ENCODE peak calls at places on chromosomes 4 and X, in six cellular contexts. K is GM12878, M is HepG2, E is K562, P is H1, L is SK-N-SH. F is an unnamed sample.

GRCh38 chr4:143700420-143701352 is at the start of gene FREM3:
- DNase-seq in K (no peak), M (no peak), E (no peak), P (peak), L (peak), F (no peak)

GRCh38 chrX:17440836-17441235 is 65.8 kb downstream of the NHS start:
- DNase-seq in K (no peak), M (peak), E (no peak), P (no peak), L (no peak), F (no peak)

GRCh38 chr4:154602404-154603020 is 9.9 kb downstream of the FGG start:
- DNase-seq in K (no peak), M (no peak), E (no peak), P (no peak), L (no peak), F (no peak)

GRCh38 chr4:40173470-40173875 is 23.4 kb upstream of the RHOH start:
- DNase-seq in K (no peak), M (no peak), E (no peak), P (no peak), L (no peak), F (no peak)

GRCh38 chr4:33709247-33709646 is 2535.1 kb downstream of the ARAP2 start:
- DNase-seq in K (no peak), M (no peak), E (no peak), P (no peak), L (no peak), F (no peak)

GRCh38 chrX:78333521-78333920 is 6.1 kb upstream of the CYSLTR1 start:
- DNase-seq in K (no peak), M (no peak), E (no peak), P (no peak), L (no peak), F (no peak)

GRCh38 chr4:120286813-120287212 is 220.2 kb upstream of the MAD2L1 start:
- DNase-seq in K (no peak), M (no peak), E (no peak), P (no peak), L (no peak), F (no peak)

GRCh38 chr4:6071191-6071958 is 53.1 kb upstream of the C4orf50 start:
- DNase-seq in K (no peak), M (no peak), E (no peak), P (no peak), L (no peak), F (no peak)

GRCh38 chr4:176920694-176921093 is 128.0 kb upstream of the VEGFC start:
- DNase-seq in K (no peak), M (no peak), E (no peak), P (no peak), L (no peak), F (no peak)

GRCh38 chrX:129227376-129227775 is 295.9 kb downstream of the SMARCA1 start:
- DNase-seq in K (no peak), M (no peak), E (no peak), P (no peak), L (no peak), F (no peak)

GRCh38 chr4:162683659-162684370 is 482.9 kb downstream of the NAF1 start:
- DNase-seq in K (no peak), M (peak), E (no peak), P (no peak), L (no peak), F (no peak)

GRCh38 chrX:153587342-153587741 is 11.6 kb downstream of the CCNQ start:
- DNase-seq in K (no peak), M (no peak), E (no peak), P (no peak), L (no peak), F (no peak)

GRCh38 chrX:34656842-34657780 is at the start of gene TMEM47:
- DNase-seq in K (no peak), M (no peak), E (peak), P (peak), L (peak), F (no peak)

GRCh38 chr4:164012396-164013027 is 518.0 kb downstream of the TMA16 start:
- DNase-seq in K (no peak), M (peak), E (no peak), P (peak), L (peak), F (no peak)

GRCh38 chr4:71498002-71498401 is 159.2 kb downstream of the SLC4A4 start:
- DNase-seq in K (no peak), M (no peak), E (no peak), P (no peak), L (no peak), F (no peak)

GRCh38 chrX:45849261-45849660 is 648.6 kb upstream of the DIPK2B start:
- DNase-seq in K (no peak), M (peak), E (peak), P (no peak), L (peak), F (no peak)

GRCh38 chrX:154534526-154535322 is 11.9 kb downstream of the G6PD start:
- DNase-seq in K (peak), M (peak), E (peak), P (peak), L (peak), F (no peak)

GRCh38 chr4:35175894-35176293 is 1068.4 kb downstream of the ARAP2 start:
- DNase-seq in K (no peak), M (no peak), E (no peak), P (no peak), L (no peak), F (no peak)

GRCh38 chr4:64713256-64713840 is 304.1 kb upstream of the TECRL start:
- DNase-seq in K (no peak), M (peak), E (peak), P (no peak), L (peak), F (no peak)

GRCh38 chr4:112865443-112865842 is 184.0 kb upstream of the ANK2 start:
- DNase-seq in K (no peak), M (no peak), E (no peak), P (no peak), L (no peak), F (no peak)

GRCh38 chrX:47706575-47706974 is 47.6 kb upstream of the UXT start:
- DNase-seq in K (no peak), M (no peak), E (no peak), P (no peak), L (no peak), F (no peak)

GRCh38 chr4:173707658-173708415 is 177.8 kb upstream of the HAND2 start:
- DNase-seq in K (no peak), M (no peak), E (no peak), P (no peak), L (no peak), F (no peak)

GRCh38 chr4:72205831-72206230 is 174.0 kb downstream of the NPFFR2 start:
- DNase-seq in K (no peak), M (no peak), E (no peak), P (no peak), L (no peak), F (no peak)

DNA sequence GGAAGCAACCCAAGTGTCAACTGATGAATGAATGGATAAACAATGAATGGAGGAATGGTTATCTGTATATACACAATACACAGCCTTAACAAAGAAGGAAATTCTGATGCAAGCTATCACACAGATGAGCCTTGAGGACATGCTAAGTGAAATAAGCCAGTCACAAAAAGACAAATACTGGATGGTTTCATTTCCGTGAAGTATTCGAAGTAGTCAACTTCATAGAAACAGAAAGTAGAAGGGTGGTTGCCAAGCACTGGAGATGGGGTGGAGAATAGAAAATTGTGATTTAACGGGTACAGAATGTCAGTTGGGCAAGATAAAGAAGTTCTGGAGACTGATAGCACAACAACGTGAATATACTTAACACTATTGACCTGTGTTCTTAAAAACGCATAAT is 28.2 kb downstream of the CENPU start:
- DNase-seq in K (no peak), M (no peak), E (no peak), P (no peak), L (no peak), F (no peak)
- H3K27ac ChIP-seq in K (no peak), M (no peak), E (no peak), P (no peak), L (no peak), F (no peak)

DNA sequence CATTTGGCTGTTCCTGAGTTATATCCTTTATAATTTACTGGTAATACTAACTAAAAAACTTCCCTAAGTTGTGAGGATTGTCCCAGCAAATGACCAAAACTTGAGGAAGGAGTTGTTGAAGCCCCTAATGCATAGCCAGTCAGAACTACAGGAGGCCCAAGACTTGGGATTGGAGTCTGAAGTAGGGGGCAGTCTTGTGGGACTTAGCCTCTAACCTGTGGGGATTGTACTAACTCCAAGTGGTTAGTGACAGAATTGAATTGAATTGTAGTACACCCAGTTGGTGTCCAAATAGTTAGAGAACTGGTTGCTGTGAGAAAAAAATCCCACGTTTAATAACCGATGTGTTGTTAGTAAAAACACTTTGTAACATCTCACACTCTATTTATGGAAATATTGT is 1506.3 kb downstream of the ADGRL3 start:
- DNase-seq in K (no peak), M (no peak), E (no peak), P (no peak), L (no peak), F (no peak)
- TF ChIP-seq GABPA in K (no peak), M (no peak), E (no peak), P (no peak), L (no peak), F (no peak)

DNA sequence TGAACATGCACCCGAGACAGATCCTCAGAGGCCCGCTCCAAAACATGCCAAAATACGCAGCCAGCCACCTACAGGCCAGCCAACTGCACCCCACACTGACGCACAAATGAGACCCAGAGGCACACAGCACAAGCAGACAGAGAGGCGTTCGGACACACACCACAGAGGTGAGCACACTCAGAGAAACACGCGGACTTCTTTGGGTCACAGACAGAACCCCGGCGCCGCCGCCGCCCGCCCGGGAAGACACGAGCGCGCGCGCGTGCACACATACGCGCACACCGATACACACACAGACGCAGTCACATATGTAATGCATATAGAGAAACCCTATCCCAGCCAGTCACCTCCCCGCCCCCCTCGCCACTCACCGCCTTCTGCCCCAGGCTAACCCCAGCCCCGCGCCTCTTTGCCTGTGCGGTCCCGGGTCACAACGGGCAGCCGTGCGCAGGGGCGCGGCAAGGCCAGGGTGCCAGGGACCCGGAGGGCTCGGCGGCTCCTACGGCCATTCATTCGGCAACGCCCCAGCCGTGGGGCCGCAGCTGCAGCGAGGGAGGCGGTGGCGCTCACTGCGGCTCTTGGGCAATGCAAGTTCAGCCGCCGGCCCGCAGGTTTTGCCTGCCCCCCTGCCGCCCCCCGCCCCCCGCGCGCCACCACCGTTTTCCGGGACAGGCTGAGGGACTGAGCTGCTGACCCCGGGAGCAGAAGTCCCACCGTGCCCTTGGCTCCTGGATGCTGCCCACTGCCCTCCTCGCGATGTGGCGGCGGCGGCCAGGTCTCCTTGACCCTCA is 532 bp downstream of the SEPTIN6 start:
- DNase-seq in K (no peak), M (no peak), E (peak), P (no peak), L (peak), F (peak)
- TF ChIP-seq POLR2AphosphoS5 in K (no peak), M (no peak), E (no peak), P (no peak), L (no peak), F (peak)

GRCh38 chr4:70138751-70139150 is 15.3 kb upstream of the PRR27 start:
- DNase-seq in K (no peak), M (peak), E (no peak), P (no peak), L (no peak), F (no peak)
- H3K27ac ChIP-seq in K (no peak), M (no peak), E (no peak), P (no peak), L (no peak), F (no peak)

DNA sequence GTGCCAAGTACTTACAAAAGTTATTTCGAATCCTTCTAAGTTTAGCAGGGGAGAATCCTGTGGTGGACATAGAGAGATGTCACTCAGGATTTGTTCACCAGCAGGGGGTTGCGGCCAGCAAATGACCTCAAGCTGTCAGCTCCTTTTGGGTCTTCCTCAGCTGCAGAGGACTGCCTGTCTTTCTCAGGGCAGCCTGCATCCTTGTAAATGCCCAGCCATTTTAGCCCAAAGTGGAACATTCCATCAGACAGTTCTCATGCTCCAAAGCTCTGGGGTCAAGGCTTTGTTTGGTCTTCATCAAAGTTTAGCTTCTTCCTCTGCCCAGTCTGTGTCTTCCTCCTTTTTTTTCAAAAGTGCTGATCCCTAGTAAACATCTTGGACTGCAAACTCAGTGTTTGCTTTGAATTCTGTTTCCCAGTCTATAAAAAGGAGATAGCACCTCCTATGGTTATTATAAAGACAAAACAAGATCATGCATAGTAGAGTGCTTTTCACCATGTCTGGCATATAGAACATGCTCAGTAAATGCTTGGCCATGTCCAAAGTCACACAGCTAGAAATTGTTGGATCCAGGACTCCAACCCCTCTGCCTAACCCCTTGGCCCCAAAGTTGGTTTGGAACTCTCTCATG is 156.5 kb upstream of the GATB start:
- DNase-seq in K (no peak), M (no peak), E (no peak), P (no peak), L (no peak), F (no peak)
- TF ChIP-seq GABPA in K (no peak), M (no peak), E (no peak), P (no peak), L (no peak), F (no peak)

DNA sequence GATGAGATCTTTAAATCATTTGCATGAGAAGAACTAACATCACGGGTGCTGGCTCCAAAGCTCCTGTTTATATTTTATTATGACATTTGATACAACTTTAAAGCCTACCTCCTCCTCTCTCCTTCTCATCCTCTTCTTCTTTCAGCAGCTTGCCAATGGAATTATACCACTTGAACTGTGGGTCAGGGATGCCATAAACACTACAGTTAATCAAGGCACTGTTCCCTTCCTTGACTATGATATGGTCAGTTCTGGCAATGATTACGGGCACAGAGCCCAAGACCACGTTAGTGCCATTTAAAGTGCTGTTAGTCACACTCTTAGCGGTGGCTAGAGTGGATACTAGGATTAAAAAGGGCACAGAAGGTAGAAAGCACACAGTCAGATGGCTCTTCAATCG is 20.7 kb downstream of the MFAP3L start:
- DNase-seq in K (no peak), M (no peak), E (no peak), P (no peak), L (no peak), F (no peak)
- TF ChIP-seq POLR2AphosphoS5 in K (no peak), M (no peak), E (no peak), P (no peak), L (no peak), F (no peak)

GRCh38 chr4:8050180-8050554 is 108.4 kb downstream of the ABLIM2 start:
- DNase-seq in K (no peak), M (no peak), E (no peak), P (no peak), L (no peak), F (no peak)
- H3K27ac ChIP-seq in K (no peak), M (peak), E (no peak), P (peak), L (no peak), F (no peak)

F was measured in HL-60.